ENCODE peak calls at places on chromosomes 4 and X, in nine cellular contexts. L is HL-60; W is CD8-positive, alpha-beta T cell; C is cardiac muscle cell; P is pancreas; Y is Calu3; E is hepatocyte; J is fibroblast of villous mesenchyme; K is GM10248. M is an unnamed sample.

GRCh38 chrX:39337461-39337860 is 536.2 kb downstream of the MID1IP1 start:
- DNase-seq in L (no peak), W (no peak), C (no peak), P (no peak), Y (no peak), E (no peak), J (no peak), K (no peak), M (no peak)

GRCh38 chr4:67581208-67581857 is 22.8 kb downstream of the STAP1 start:
- DNase-seq in L (no peak), W (no peak), C (no peak), P (no peak), Y (no peak), E (no peak), J (no peak), K (peak; percentile 31), M (no peak)

GRCh38 chr4:72119946-72120345 is 88.1 kb downstream of the NPFFR2 start:
- DNase-seq in L (no peak), W (no peak), C (no peak), P (no peak), Y (peak; percentile 57), E (peak; percentile 39), J (no peak), K (no peak), M (no peak)

GRCh38 chr4:20624783-20625364 is 75.4 kb upstream of the PACRGL start:
- DNase-seq in L (no peak), W (no peak), C (peak; percentile 39), P (no peak), Y (no peak), E (no peak), J (no peak), K (no peak), M (no peak)

GRCh38 chr4:74968456-74969164 is 35.7 kb downstream of the PARM1 start:
- DNase-seq in L (no peak), W (no peak), C (no peak), P (no peak), Y (no peak), E (no peak), J (no peak), K (peak; percentile 18), M (no peak)

GRCh38 chr4:159003420-159004253 is 99.2 kb upstream of the RAPGEF2 start:
- DNase-seq in L (no peak), W (no peak), C (no peak), P (no peak), Y (no peak), E (no peak), J (no peak), K (no peak), M (no peak)

GRCh38 chr4:99219479-99219878 is 433 bp upstream of the ADH6 start:
- DNase-seq in L (no peak), W (no peak), C (no peak), P (no peak), Y (no peak), E (no peak), J (no peak), K (no peak), M (no peak)

GRCh38 chr4:19850909-19851308 is 400.8 kb upstream of the SLIT2 start:
- DNase-seq in L (no peak), W (no peak), C (no peak), P (no peak), Y (no peak), E (no peak), J (peak; percentile 25), K (no peak), M (no peak)

GRCh38 chr4:124060261-124060918 is 652.1 kb downstream of the ANKRD50 start:
- DNase-seq in L (no peak), W (no peak), C (peak; percentile 34), P (no peak), Y (no peak), E (peak; percentile 8), J (peak; percentile 86), K (no peak), M (no peak)

GRCh38 chrX:38260231-38260630 is 39.6 kb upstream of the SRPX start:
- DNase-seq in L (no peak), W (no peak), C (peak; percentile 7), P (no peak), Y (peak; percentile 33), E (peak; percentile 46), J (peak; percentile 46), K (peak; percentile 39), M (no peak)

GRCh38 chr4:181569553-181569952 is 673.6 kb upstream of the TENM3 start:
- DNase-seq in L (no peak), W (no peak), C (peak; percentile 49), P (no peak), Y (no peak), E (peak; percentile 45), J (peak; percentile 30), K (peak; percentile 31), M (peak; percentile 20)

GRCh38 chr4:8409271-8410065 is 31.1 kb downstream of the ACOX3 start:
- DNase-seq in L (no peak), W (peak; percentile 91), C (no peak), P (no peak), Y (no peak), E (no peak), J (peak; percentile 76), K (no peak), M (no peak)

GRCh38 chr4:37968747-37969146 is 8.5 kb downstream of the PTTG2 start:
- DNase-seq in L (no peak), W (no peak), C (no peak), P (no peak), Y (no peak), E (no peak), J (no peak), K (no peak), M (no peak)

GRCh38 chr4:167100120-167100519 is 134.2 kb downstream of the SPOCK3 start:
- DNase-seq in L (no peak), W (no peak), C (peak; percentile 35), P (no peak), Y (peak; percentile 7), E (peak; percentile 13), J (peak; percentile 3), K (no peak), M (no peak)

GRCh38 chrX:63686878-63687714 is 97.9 kb downstream of the ARHGEF9 start:
- DNase-seq in L (peak; percentile 7), W (no peak), C (peak; percentile 25), P (no peak), Y (peak; percentile 17), E (peak; percentile 35), J (peak; percentile 38), K (peak; percentile 19), M (no peak)

GRCh38 chr4:7342581-7343352 is 92.0 kb downstream of the PSAPL1 start:
- DNase-seq in L (no peak), W (no peak), C (no peak), P (no peak), Y (no peak), E (no peak), J (no peak), K (no peak), M (no peak)

DNA sequence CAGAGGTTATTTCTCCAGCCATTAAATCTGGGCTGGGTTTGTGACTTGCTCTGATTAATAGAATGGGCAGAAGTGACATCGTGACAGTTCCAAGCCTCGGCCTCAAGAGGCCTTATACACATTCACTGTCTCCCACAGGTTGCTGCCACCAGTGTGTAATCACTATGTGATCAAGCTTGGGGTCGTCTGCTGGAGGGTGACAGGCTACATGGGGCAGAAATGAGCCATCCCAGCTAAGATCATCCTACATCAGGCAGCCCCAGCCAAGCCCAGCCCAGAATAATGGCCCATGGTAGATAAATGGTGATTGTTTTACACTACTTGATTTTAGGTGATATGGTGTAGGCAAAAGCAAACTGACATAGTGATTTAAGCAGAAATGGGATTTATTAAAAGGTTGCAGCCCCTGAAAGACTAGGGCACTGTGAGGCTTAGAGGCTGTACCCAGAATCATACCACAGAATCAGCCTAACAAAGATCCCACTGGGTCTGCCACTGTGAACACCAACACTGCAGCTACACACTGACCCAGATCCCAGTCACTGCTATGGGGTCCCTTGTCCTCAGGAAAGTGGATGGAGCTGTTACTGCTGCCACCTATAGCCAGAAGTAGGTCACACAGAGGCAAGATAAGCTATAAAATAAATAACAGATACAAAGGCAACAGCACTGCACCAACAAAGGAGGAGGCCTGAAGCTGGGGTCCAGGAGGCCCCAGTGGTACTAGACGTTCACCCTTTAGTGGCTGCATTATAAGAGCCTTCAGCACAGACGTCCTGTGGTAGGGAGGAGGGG is 159.6 kb upstream of the RBPJ start:
- DNase-seq in L (no peak), W (no peak), C (no peak), P (no peak), Y (peak; percentile 2), E (no peak), J (no peak), K (no peak), M (no peak)
- TF ChIP-seq CTCF in L (no peak), W (no peak), C (peak; percentile 21), P (no peak), Y (no peak), E (peak; percentile 39), J (peak; percentile 45), K (peak; percentile 28), M (peak; percentile 20)

DNA sequence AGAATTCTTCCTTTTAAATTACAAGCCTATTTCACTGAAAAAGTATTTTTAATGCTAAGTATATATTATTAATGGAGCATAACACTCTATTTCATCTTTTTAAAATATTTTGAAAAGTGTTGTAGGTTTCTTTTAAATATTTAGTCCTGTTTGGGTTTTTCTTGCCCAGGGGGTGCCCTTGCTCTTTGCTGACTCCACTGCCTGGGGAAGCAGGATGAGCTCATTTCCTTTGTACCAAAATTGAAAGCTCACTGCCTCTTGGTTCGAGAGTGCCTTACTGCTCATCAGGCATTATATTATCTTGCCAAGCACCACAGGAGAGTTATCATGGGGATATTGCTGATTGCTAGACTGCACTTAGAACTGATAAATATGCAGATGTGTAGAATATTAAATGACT is 819.2 kb downstream of the PCDH18 start:
- DNase-seq in L (no peak), W (no peak), C (no peak), P (no peak), Y (no peak), E (no peak), J (no peak), K (no peak), M (no peak)
- TF ChIP-seq CTCF in L (no peak), W (no peak), C (peak; percentile 25), P (no peak), Y (no peak), E (no peak), J (peak; percentile 7), K (no peak), M (no peak)

GRCh38 chr4:153792893-153793227 is 4.0 kb upstream of the SFRP2 start:
- DNase-seq in L (no peak), W (no peak), C (no peak), P (no peak), Y (no peak), E (no peak), J (no peak), K (no peak), M (no peak)
- TF ChIP-seq CTCF in L (no peak), W (no peak), C (no peak), P (no peak), Y (no peak), E (no peak), J (no peak), K (no peak), M (no peak)

DNA sequence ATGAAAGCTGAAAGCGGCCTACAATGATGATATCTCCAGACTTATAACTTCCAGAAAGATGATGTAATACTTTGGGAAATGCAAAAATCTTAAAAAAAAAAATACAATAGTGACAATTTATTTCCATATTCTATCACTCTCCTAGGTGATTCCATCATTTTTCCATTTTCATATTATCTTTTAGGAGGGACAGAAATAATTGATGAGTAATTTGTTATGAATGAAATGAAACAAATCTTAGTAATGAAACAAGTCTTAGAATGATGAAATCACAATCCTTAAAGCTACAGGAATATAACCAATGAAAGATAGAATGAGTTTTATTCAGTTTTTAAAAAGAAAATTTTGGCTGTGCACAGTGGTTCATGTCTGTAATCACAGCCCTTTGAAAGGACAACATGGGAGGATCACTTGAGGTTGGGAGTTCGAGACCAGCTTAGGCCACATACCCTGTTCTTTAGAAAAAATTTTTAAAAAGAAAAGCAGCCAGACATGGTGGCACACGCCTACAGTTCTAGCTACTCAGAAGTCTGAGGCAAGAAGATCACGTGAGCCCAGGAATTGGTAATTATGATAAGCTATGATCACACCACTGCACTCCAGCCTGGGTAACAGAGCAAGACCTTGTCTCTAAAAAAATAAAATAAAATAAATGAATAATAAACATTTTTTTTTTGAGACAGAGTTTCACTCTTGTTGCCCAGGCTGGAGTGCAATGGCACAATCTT is 21.7 kb downstream of the CLOCK start:
- DNase-seq in L (no peak), W (no peak), C (no peak), P (no peak), Y (no peak), E (no peak), J (peak; percentile 16), K (no peak), M (no peak)
- TF ChIP-seq CTCF in L (no peak), W (no peak), C (no peak), P (no peak), Y (no peak), E (no peak), J (no peak), K (no peak), M (no peak)